ENCODE peak calls at places on chromosome 1, in five cellular contexts. One of them, this sample, is unnamed.

GRCh38 chr1:243549108-243549507 is 293.3 kb downstream of the SDCCAG8 start:
- DNase-seq in heart left ventricle: no peak
- DNase-seq in uterus: no peak
- DNase-seq in iPS DF 6.9: no peak
- DNase-seq in endothelial cell of umbilical vein: no peak
- DNase-seq in this sample: no peak

GRCh38 chr1:20571427-20571826 is 17.5 kb upstream of the CDA start:
- DNase-seq in heart left ventricle: no peak
- DNase-seq in uterus: no peak
- DNase-seq in iPS DF 6.9: no peak
- DNase-seq in endothelial cell of umbilical vein: no peak
- DNase-seq in this sample: no peak

GRCh38 chr1:230250676-230251075 is 175.5 kb downstream of the PGBD5 start:
- DNase-seq in heart left ventricle: no peak
- DNase-seq in uterus: no peak
- DNase-seq in iPS DF 6.9: no peak
- DNase-seq in endothelial cell of umbilical vein: no peak
- DNase-seq in this sample: no peak

GRCh38 chr1:156625436-156626078 is 6.3 kb downstream of the HAPLN2 start:
- DNase-seq in heart left ventricle: peak; percentile 73
- DNase-seq in uterus: peak; percentile 61
- DNase-seq in iPS DF 6.9: no peak
- DNase-seq in endothelial cell of umbilical vein: peak; percentile 47
- DNase-seq in this sample: peak; percentile 89

GRCh38 chr1:1669468-1670440 is 10.9 kb upstream of the CDK11B start:
- DNase-seq in heart left ventricle: no peak
- DNase-seq in uterus: no peak
- DNase-seq in iPS DF 6.9: no peak
- DNase-seq in endothelial cell of umbilical vein: no peak
- DNase-seq in this sample: peak; percentile 73

GRCh38 chr1:100862591-100862990 is 32.1 kb downstream of the EXTL2 start:
- DNase-seq in heart left ventricle: no peak
- DNase-seq in uterus: no peak
- DNase-seq in iPS DF 6.9: no peak
- DNase-seq in endothelial cell of umbilical vein: peak; percentile 66
- DNase-seq in this sample: no peak

GRCh38 chr1:47650606-47651005 is 212.8 kb downstream of the FOXD2 start:
- DNase-seq in heart left ventricle: no peak
- DNase-seq in uterus: no peak
- DNase-seq in iPS DF 6.9: no peak
- DNase-seq in endothelial cell of umbilical vein: no peak
- DNase-seq in this sample: no peak

GRCh38 chr1:229225331-229225782 is 45.6 kb upstream of the RAB4A start:
- DNase-seq in heart left ventricle: no peak
- DNase-seq in uterus: no peak
- DNase-seq in iPS DF 6.9: no peak
- DNase-seq in endothelial cell of umbilical vein: no peak
- DNase-seq in this sample: no peak

GRCh38 chr1:200445213-200445612 is 35.4 kb upstream of the ZNF281 start:
- DNase-seq in heart left ventricle: no peak
- DNase-seq in uterus: no peak
- DNase-seq in iPS DF 6.9: no peak
- DNase-seq in endothelial cell of umbilical vein: no peak
- DNase-seq in this sample: no peak

GRCh38 chr1:64426691-64427090 is 43.2 kb upstream of the CACHD1 start:
- DNase-seq in heart left ventricle: no peak
- DNase-seq in uterus: no peak
- DNase-seq in iPS DF 6.9: no peak
- DNase-seq in endothelial cell of umbilical vein: no peak
- DNase-seq in this sample: no peak

GRCh38 chr1:3403388-3404179 is 50.9 kb upstream of the ARHGEF16 start:
- DNase-seq in heart left ventricle: no peak
- DNase-seq in uterus: no peak
- DNase-seq in iPS DF 6.9: no peak
- DNase-seq in endothelial cell of umbilical vein: no peak
- DNase-seq in this sample: no peak

GRCh38 chr1:109517337-109517736 is 7.8 kb upstream of the AMIGO1 start:
- DNase-seq in heart left ventricle: no peak
- DNase-seq in uterus: no peak
- DNase-seq in iPS DF 6.9: no peak
- DNase-seq in endothelial cell of umbilical vein: no peak
- DNase-seq in this sample: no peak

GRCh38 chr1:148354284-148354869 is 128.7 kb downstream of the PPIAL4G start:
- DNase-seq in heart left ventricle: no peak
- DNase-seq in uterus: no peak
- DNase-seq in iPS DF 6.9: no peak
- DNase-seq in endothelial cell of umbilical vein: no peak
- DNase-seq in this sample: no peak

GRCh38 chr1:180482425-180483275 is 19.7 kb downstream of the ACBD6 start:
- DNase-seq in heart left ventricle: no peak
- DNase-seq in uterus: no peak
- DNase-seq in iPS DF 6.9: peak; percentile 29
- DNase-seq in endothelial cell of umbilical vein: peak; percentile 71
- DNase-seq in this sample: no peak

GRCh38 chr1:61089338-61089737 is 7.0 kb downstream of the NFIA start:
- DNase-seq in heart left ventricle: no peak
- DNase-seq in uterus: no peak
- DNase-seq in iPS DF 6.9: no peak
- DNase-seq in endothelial cell of umbilical vein: no peak
- DNase-seq in this sample: no peak

GRCh38 chr1:229156819-229157218 is 114.1 kb upstream of the RAB4A start:
- DNase-seq in heart left ventricle: no peak
- DNase-seq in uterus: no peak
- DNase-seq in iPS DF 6.9: no peak
- DNase-seq in endothelial cell of umbilical vein: no peak
- DNase-seq in this sample: no peak

GRCh38 chr1:9404541-9404940 is 111.8 kb downstream of the SPSB1 start:
- DNase-seq in heart left ventricle: no peak
- DNase-seq in uterus: no peak
- DNase-seq in iPS DF 6.9: no peak
- DNase-seq in endothelial cell of umbilical vein: no peak
- DNase-seq in this sample: no peak

GRCh38 chr1:9196129-9197040 is 38.2 kb upstream of the H6PD start:
- DNase-seq in heart left ventricle: peak; percentile 82
- DNase-seq in uterus: peak; percentile 72
- DNase-seq in iPS DF 6.9: no peak
- DNase-seq in endothelial cell of umbilical vein: peak; percentile 66
- DNase-seq in this sample: peak; percentile 88

GRCh38 chr1:238710697-238711096 is 675.7 kb upstream of the CHRM3 start:
- DNase-seq in heart left ventricle: no peak
- DNase-seq in uterus: no peak
- DNase-seq in iPS DF 6.9: no peak
- DNase-seq in endothelial cell of umbilical vein: no peak
- DNase-seq in this sample: no peak

GRCh38 chr1:153506831-153507413 is 28.9 kb downstream of the S100A6 start:
- DNase-seq in heart left ventricle: peak; percentile 92
- DNase-seq in uterus: peak; percentile 94
- DNase-seq in iPS DF 6.9: no peak
- DNase-seq in endothelial cell of umbilical vein: no peak
- DNase-seq in this sample: peak; percentile 94

GRCh38 chr1:157968503-157968902 is 24.9 kb upstream of the KIRREL1 start:
- DNase-seq in heart left ventricle: no peak
- DNase-seq in uterus: peak; percentile 16
- DNase-seq in iPS DF 6.9: no peak
- DNase-seq in endothelial cell of umbilical vein: peak; percentile 55
- DNase-seq in this sample: peak; percentile 74

GRCh38 chr1:111334169-111334568 is 43.5 kb downstream of the CHIA start:
- DNase-seq in heart left ventricle: no peak
- DNase-seq in uterus: no peak
- DNase-seq in iPS DF 6.9: no peak
- DNase-seq in endothelial cell of umbilical vein: peak; percentile 16
- DNase-seq in this sample: no peak

GRCh38 chr1:172054172-172054571 is 212.9 kb downstream of the DNM3 start:
- DNase-seq in heart left ventricle: no peak
- DNase-seq in uterus: no peak
- DNase-seq in iPS DF 6.9: no peak
- DNase-seq in endothelial cell of umbilical vein: no peak
- DNase-seq in this sample: no peak

GRCh38 chr1:87151500-87152421 is 176.9 kb upstream of the LMO4 start:
- DNase-seq in heart left ventricle: peak; percentile 85
- DNase-seq in uterus: peak; percentile 66
- DNase-seq in iPS DF 6.9: no peak
- DNase-seq in endothelial cell of umbilical vein: peak; percentile 64
- DNase-seq in this sample: peak; percentile 91

GRCh38 chr1:53132176-53132575 is 10.3 kb downstream of the SLC1A7 start:
- DNase-seq in heart left ventricle: no peak
- DNase-seq in uterus: peak; percentile 9
- DNase-seq in iPS DF 6.9: no peak
- DNase-seq in endothelial cell of umbilical vein: no peak
- DNase-seq in this sample: no peak

GRCh38 chr1:227886503-227886961 is 61.2 kb downstream of the WNT9A start:
- DNase-seq in heart left ventricle: peak; percentile 33
- DNase-seq in uterus: peak; percentile 33
- DNase-seq in iPS DF 6.9: no peak
- DNase-seq in endothelial cell of umbilical vein: no peak
- DNase-seq in this sample: no peak

GRCh38 chr1:209513226-209513625 is 70.3 kb upstream of the CAMK1G start:
- DNase-seq in heart left ventricle: no peak
- DNase-seq in uterus: no peak
- DNase-seq in iPS DF 6.9: peak; percentile 60
- DNase-seq in endothelial cell of umbilical vein: peak; percentile 16
- DNase-seq in this sample: no peak

GRCh38 chr1:80392529-80392928 is 1386.0 kb upstream of the ADGRL4 start:
- DNase-seq in heart left ventricle: no peak
- DNase-seq in uterus: no peak
- DNase-seq in iPS DF 6.9: no peak
- DNase-seq in endothelial cell of umbilical vein: peak; percentile 9
- DNase-seq in this sample: no peak

GRCh38 chr1:163072658-163073057 is 3.5 kb downstream of the RGS4 start:
- DNase-seq in heart left ventricle: no peak
- DNase-seq in uterus: no peak
- DNase-seq in iPS DF 6.9: no peak
- DNase-seq in endothelial cell of umbilical vein: peak; percentile 69
- DNase-seq in this sample: no peak

GRCh38 chr1:211259596-211260126 is 495 bp downstream of the RCOR3 start:
- DNase-seq in heart left ventricle: peak; percentile 73
- DNase-seq in uterus: peak; percentile 62
- DNase-seq in iPS DF 6.9: no peak
- DNase-seq in endothelial cell of umbilical vein: no peak
- DNase-seq in this sample: peak; percentile 83

GRCh38 chr1:224406216-224406615 is 28.4 kb downstream of the WDR26 start:
- DNase-seq in heart left ventricle: no peak
- DNase-seq in uterus: no peak
- DNase-seq in iPS DF 6.9: no peak
- DNase-seq in endothelial cell of umbilical vein: no peak
- DNase-seq in this sample: no peak
- H3K36me3 ChIP-seq in heart left ventricle: peaks cover 99% of the 10 kb centered on the region
- H3K36me3 ChIP-seq in uterus: no peaks in the 10 kb centered on the region
- H3K36me3 ChIP-seq in iPS DF 6.9: no peaks in the 10 kb centered on the region
- H3K36me3 ChIP-seq in endothelial cell of umbilical vein: peaks cover 36% of the 10 kb centered on the region
- H3K36me3 ChIP-seq in this sample: peaks cover 5% of the 10 kb centered on the region

DNA sequence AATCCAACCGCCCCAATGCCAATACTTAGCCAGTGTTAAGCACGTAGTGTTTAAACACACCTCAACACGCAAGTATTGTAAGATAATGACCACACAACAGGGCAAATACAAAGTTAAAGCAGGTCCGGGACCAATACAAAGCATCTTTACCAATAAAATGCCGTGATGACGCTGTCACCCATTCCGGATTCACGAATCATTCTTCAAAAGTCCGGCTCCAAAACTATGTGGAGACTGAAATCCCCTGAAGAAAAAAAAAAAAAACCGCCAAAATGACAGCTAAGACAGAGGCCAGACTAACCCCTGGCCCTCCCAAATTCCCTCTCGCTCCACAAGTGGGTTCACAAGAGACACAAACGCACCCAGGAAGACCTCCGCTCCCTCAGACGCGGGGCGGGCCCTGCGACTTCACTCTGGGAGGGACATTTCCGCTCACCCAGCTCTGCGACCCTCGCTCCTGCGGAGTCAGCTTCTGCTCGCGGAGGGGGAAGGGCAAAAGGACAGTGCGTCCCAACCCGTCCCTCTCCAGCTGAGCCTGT is 628 bp upstream of the DARS2 start:
- DNase-seq in heart left ventricle: no peak
- DNase-seq in uterus: no peak
- DNase-seq in iPS DF 6.9: peak; percentile 22
- DNase-seq in endothelial cell of umbilical vein: no peak
- DNase-seq in this sample: no peak
- H3K4me1 ChIP-seq in heart left ventricle: no peaks in the 10 kb centered on the region
- H3K4me1 ChIP-seq in uterus: no peaks in the 10 kb centered on the region
- H3K4me1 ChIP-seq in iPS DF 6.9: no peaks in the 10 kb centered on the region
- H3K4me1 ChIP-seq in endothelial cell of umbilical vein: peaks cover 15% of the 10 kb centered on the region
- H3K4me1 ChIP-seq in this sample: peaks cover 2% of the 10 kb centered on the region

DNA sequence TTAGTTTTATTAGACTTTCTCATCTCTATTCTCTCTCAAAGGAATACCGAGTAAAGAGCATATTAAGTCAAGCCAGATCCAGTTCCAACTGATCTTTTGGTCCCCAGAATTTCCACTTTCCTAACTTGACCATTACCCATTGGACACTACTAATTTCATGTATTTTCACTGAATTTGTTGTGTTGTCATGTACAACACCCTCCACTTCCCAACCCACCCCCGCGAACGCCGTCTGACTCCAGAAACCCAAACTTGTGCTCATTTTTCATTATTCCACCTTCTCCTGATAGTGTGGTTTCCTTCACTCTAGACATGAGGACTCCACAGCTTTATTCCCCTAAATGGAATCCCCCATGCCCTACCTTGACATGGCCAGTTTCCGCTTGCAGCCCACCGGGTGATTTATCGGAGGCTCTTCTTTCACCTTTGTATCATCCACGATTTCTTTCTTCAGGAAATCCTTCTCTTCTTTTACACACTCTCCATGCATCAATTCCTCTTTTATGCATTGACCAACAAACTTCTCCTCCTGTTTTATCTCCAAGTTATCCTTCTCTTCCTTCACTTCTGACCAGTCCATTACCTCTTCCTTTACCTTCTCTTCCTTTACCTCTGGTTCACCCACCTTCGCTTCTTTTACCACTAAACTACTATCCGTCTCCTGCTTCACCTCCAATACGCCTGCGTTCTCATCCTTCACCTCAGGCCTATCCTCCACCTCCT is 805 bp downstream of the ZNHIT6 start:
- DNase-seq in heart left ventricle: no peak
- DNase-seq in uterus: no peak
- DNase-seq in iPS DF 6.9: no peak
- DNase-seq in endothelial cell of umbilical vein: peak; percentile 4
- DNase-seq in this sample: no peak
- H3K27ac ChIP-seq in heart left ventricle: peak overlapping the region; percentile 88
- H3K27ac ChIP-seq in uterus: peak overlapping the region; percentile 85
- H3K27ac ChIP-seq in iPS DF 6.9: no peak overlapping the region
- H3K27ac ChIP-seq in endothelial cell of umbilical vein: peak overlapping the region; percentile 22
- H3K27ac ChIP-seq in this sample: peak overlapping the region; percentile 62

DNA sequence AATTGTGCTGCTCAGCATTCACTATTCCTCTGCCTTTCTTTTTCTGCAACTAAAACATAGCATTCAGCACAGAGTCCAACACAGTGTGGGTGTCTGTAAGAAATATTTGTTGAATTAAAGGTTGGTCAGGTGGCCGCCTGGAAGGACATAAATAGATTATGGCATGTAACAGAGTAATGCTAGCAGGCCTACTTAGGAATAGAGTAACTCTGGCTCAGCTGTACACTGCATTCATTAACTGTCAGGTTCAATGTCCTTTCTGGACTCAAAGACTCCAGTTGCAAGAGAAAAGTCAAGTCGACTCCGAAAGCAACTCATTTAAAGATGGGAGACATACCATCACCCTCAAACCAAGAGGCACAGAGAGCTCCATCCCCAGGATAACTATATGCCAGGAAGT is 116.0 kb downstream of the LMX1A start:
- DNase-seq in heart left ventricle: no peak
- DNase-seq in uterus: no peak
- DNase-seq in iPS DF 6.9: no peak
- DNase-seq in endothelial cell of umbilical vein: no peak
- DNase-seq in this sample: no peak
- H3K36me3 ChIP-seq in heart left ventricle: no peaks in the 10 kb centered on the region
- H3K36me3 ChIP-seq in uterus: no peaks in the 10 kb centered on the region
- H3K36me3 ChIP-seq in iPS DF 6.9: no peaks in the 10 kb centered on the region
- H3K36me3 ChIP-seq in endothelial cell of umbilical vein: no peaks in the 10 kb centered on the region
- H3K36me3 ChIP-seq in this sample: no peaks in the 10 kb centered on the region

This sample was measured in aorta.